ENCODE peak calls at places on chromosomes 3 and 15, in six cellular contexts. O is mesenchymal stem cell, M is H9, J is neuronal stem cell, D is mesendoderm, Q is H1. R is an unnamed sample.
A peak's percentile ranks its signal among the peaks of the same experiment; 100 is the strongest.

GRCh38 chr15:48475600-48476395 is 144.6 kb downstream of the DUT start:
- DNase-seq in O (no peak), M (no peak), J (no peak), D (peak; percentile 36), Q (no peak), R (no peak)

GRCh38 chr3:44021646-44022594 is 219.8 kb upstream of the TOPAZ1 start:
- DNase-seq in O (no peak), M (no peak), J (no peak), D (peak; percentile 22), Q (no peak), R (no peak)

GRCh38 chr3:4772171-4772804 is 206.9 kb upstream of the BHLHE40 start:
- DNase-seq in O (peak; percentile 24), M (no peak), J (no peak), D (no peak), Q (no peak), R (peak; percentile 68)

GRCh38 chr15:60859996-60860494 is 369.1 kb downstream of the RORA start:
- DNase-seq in O (peak; percentile 53), M (no peak), J (no peak), D (no peak), Q (no peak), R (peak; percentile 91)

GRCh38 chr3:186976802-186977201 is 46.5 kb downstream of the ST6GAL1 start:
- DNase-seq in O (no peak), M (no peak), J (no peak), D (no peak), Q (no peak), R (no peak)

GRCh38 chr3:179263134-179263533 is 12.2 kb upstream of the KCNMB3 start:
- DNase-seq in O (no peak), M (peak; percentile 31), J (no peak), D (no peak), Q (no peak), R (no peak)

GRCh38 chr3:124529826-124530571 is 200.3 kb upstream of the UMPS start:
- DNase-seq in O (no peak), M (no peak), J (no peak), D (peak; percentile 67), Q (no peak), R (no peak)

GRCh38 chr15:69434679-69435078 is 17.9 kb upstream of the RPLP1 start:
- DNase-seq in O (no peak), M (no peak), J (no peak), D (no peak), Q (no peak), R (no peak)

GRCh38 chr15:73926191-73927002 is at the start of gene LOXL1:
- DNase-seq in O (peak; percentile 92), M (peak; percentile 80), J (peak; percentile 64), D (peak; percentile 90), Q (no peak), R (peak; percentile 92)
- H3K27ac ChIP-seq in O (peak within 1 kb of the TSS; percentile 96), M (no peak within 1 kb of the TSS), J (peak within 1 kb of the TSS; percentile 39), D (peak within 1 kb of the TSS; percentile 25), Q (no peak within 1 kb of the TSS), R (peak within 1 kb of the TSS; percentile 96)

DNA sequence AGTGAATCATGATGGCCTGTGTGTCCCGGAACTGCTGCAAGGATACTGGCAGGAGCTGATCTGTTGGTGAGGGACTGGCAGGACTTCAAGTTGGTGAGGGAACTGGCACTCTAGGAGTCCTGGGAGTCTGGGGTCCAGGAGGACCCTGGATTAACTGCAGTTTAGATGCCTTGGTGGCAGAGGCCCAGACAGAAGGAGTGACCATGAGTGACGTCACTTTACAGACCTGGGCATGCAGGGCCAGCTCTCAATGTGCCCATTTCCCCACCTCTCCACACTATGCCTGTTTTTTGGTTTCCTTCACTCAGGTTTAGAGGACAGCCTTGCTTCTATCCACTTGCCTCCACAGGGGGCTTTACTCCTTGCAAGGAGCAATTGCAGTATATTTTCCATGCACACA is 154.1 kb downstream of the EPHB1 start:
- DNase-seq in O (no peak), M (no peak), J (no peak), D (no peak), Q (no peak), R (no peak)
- H2BK15ac ChIP-seq in O (no peak overlapping the region), M (no peak overlapping the region), J (no peak overlapping the region), D (no peak overlapping the region), Q (no peak overlapping the region), R (no peak overlapping the region)

GRCh38 chr3:185405664-185406063 is 42.7 kb downstream of the MAP3K13 start:
- DNase-seq in O (no peak), M (no peak), J (no peak), D (no peak), Q (no peak), R (no peak)

GRCh38 chr3:185411133-185411532 is 48.2 kb downstream of the MAP3K13 start:
- DNase-seq in O (no peak), M (no peak), J (no peak), D (no peak), Q (no peak), R (peak; percentile 33)

GRCh38 chr3:185406127-185406620 is 43.2 kb downstream of the MAP3K13 start:
- DNase-seq in O (no peak), M (no peak), J (no peak), D (no peak), Q (no peak), R (no peak)

GRCh38 chr3:185405243-185405642 is 42.3 kb downstream of the MAP3K13 start:
- DNase-seq in O (no peak), M (no peak), J (no peak), D (no peak), Q (no peak), R (no peak)

GRCh38 chr3:185409957-185410356 is 47.0 kb downstream of the MAP3K13 start:
- DNase-seq in O (no peak), M (peak; percentile 36), J (no peak), D (no peak), Q (no peak), R (no peak)
- H3K27ac ChIP-seq in O (no peak overlapping the region), M (no peak overlapping the region), J (no peak overlapping the region), D (no peak overlapping the region), Q (no peak overlapping the region), R (no peak overlapping the region)

DNA sequence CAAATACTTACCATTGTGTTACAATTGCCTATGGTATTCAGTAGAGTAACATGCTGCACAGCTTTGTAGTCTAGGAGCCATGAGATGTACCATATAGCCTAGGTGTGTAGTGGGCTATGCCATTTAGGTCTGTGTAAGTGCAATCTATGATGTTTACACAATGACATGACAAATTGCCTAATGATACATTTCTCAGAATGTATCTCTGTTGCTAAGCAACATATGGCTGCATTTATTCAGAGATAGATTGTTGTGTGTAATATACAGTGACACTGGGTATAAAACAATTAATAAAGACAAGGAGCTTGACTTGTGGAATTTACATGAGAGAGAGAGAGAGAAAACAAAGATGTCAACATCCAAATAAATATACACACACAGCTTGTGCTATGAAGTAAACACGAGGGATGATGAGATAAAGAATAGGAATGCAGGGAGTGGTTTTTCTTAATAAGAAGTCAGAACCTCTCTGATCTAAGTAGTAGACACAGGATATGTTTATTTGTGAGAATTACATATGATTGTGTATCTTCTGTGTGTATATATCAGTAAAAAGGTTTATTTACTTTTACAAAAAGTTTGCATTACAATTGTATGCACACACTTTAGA is 110.0 kb downstream of the KCNAB1 start:
- DNase-seq in O (no peak), M (no peak), J (no peak), D (no peak), Q (no peak), R (no peak)
- H2BK15ac ChIP-seq in O (no peak overlapping the region), M (no peak overlapping the region), J (no peak overlapping the region), D (no peak overlapping the region), Q (no peak overlapping the region), R (no peak overlapping the region)

GRCh38 chr15:65177901-65178300 is 7.2 kb downstream of the CLPX start:
- DNase-seq in O (no peak), M (no peak), J (no peak), D (no peak), Q (no peak), R (no peak)
- H3K27ac ChIP-seq in O (no peak overlapping the region), M (no peak overlapping the region), J (no peak overlapping the region), D (no peak overlapping the region), Q (no peak overlapping the region), R (no peak overlapping the region)

R was measured in IMR-90.